ENCODE peak calls at places on chromosomes 2 and 18, in five cellular contexts. B, N, Q, F and T are unnamed samples.

GRCh38 chr2:655626-656025 is 21.6 kb downstream of the TMEM18 start:
- DNase-seq in B (peak), N (no peak), Q (peak), F (no peak), T (no peak)

GRCh38 chr2:217538719-217539118 is 464.1 kb downstream of the TNS1 start:
- DNase-seq in B (peak), N (no peak), Q (no peak), F (no peak), T (no peak)

GRCh38 chr18:40404284-40404683 is 1550.8 kb upstream of the PIK3C3 start:
- DNase-seq in B (peak), N (no peak), Q (peak), F (no peak), T (no peak)

GRCh38 chr18:79487198-79488165 is 91.8 kb downstream of the NFATC1 start:
- DNase-seq in B (no peak), N (peak), Q (no peak), F (no peak), T (no peak)

GRCh38 chr2:6412533-6413085 is 453.1 kb downstream of the CMPK2 start:
- DNase-seq in B (peak), N (no peak), Q (peak), F (no peak), T (no peak)

GRCh38 chr2:147600223-147600622 is 244.6 kb upstream of the ACVR2A start:
- DNase-seq in B (peak), N (no peak), Q (no peak), F (no peak), T (no peak)

GRCh38 chr2:73503992-73504570 is 118.4 kb downstream of the ALMS1 start:
- DNase-seq in B (peak), N (no peak), Q (no peak), F (no peak), T (no peak)

GRCh38 chr2:104820126-104820525 is 33.8 kb upstream of the POU3F3 start:
- DNase-seq in B (no peak), N (no peak), Q (no peak), F (no peak), T (no peak)

GRCh38 chr2:88503771-88504170 is 51.3 kb upstream of the FOXI3 start:
- DNase-seq in B (no peak), N (no peak), Q (no peak), F (no peak), T (no peak)

GRCh38 chr2:136286423-136286822 is 168.5 kb upstream of the CXCR4 start:
- DNase-seq in B (no peak), N (no peak), Q (no peak), F (no peak), T (no peak)

GRCh38 chr2:62089658-62090057 is 106.3 kb upstream of the B3GNT2 start:
- DNase-seq in B (peak), N (no peak), Q (no peak), F (no peak), T (no peak)

GRCh38 chr2:5915926-5916325 is 223.7 kb downstream of the SOX11 start:
- DNase-seq in B (peak), N (no peak), Q (no peak), F (peak), T (no peak)

GRCh38 chr2:66428986-66429612 is 5.8 kb upstream of the MEIS1 start:
- DNase-seq in B (peak), N (no peak), Q (peak), F (peak), T (no peak)

GRCh38 chr18:23519725-23520124 is 16.4 kb downstream of the RMC1 start:
- DNase-seq in B (no peak), N (no peak), Q (no peak), F (no peak), T (no peak)

GRCh38 chr18:54713386-54713785 is 114.9 kb upstream of the RAB27B start:
- DNase-seq in B (no peak), N (no peak), Q (no peak), F (no peak), T (no peak)
- H3K4me3 ChIP-seq in B (no peak), N (no peak), Q (no peak), F (no peak), T (no peak)

DNA sequence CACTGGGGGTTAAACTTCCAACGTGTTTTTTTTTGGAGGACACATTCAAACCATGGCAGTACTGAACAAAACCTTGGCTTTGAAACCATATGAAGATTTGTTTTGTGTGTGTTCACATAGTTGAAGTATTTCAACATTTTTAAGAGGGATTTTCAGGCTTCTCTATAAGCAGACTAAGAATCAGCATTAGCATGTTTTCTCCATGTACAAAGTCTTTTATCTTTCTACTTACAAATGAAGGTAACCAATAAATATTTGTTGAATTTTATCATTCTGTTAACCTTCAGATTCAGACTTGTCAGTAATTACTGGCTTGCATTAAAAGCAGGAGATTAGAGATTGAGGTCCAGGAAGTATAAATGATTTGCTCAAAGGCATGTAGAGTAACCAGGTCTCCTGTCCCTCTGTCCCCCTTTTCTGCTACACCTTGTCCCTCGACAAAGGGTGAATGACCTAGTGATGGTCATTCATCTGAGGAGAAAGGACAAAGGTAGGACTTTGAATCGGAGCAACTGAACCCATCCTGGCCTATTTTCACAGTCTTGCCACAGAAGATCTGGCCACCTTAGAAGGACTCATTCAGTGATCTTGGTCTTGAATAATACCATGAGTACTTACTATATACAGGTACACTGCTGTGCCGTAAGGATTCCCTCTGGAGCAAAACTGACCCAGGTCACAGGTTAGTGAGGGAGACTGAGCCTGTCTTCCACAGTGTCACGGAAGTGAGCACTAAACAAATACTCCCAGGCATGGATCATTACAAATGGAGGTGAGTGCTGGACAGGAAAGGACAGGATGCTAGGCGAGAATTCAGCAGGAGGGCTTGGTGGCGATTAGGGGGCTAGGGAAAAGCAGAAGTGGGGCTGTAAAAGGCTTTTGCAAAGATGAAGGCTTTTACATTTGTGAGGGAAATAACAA is 2.2 kb upstream of the MYCN start:
- DNase-seq in B (no peak), N (no peak), Q (no peak), F (no peak), T (no peak)
- H3K4me3 ChIP-seq in B (no peak), N (no peak), Q (no peak), F (no peak), T (no peak)

DNA sequence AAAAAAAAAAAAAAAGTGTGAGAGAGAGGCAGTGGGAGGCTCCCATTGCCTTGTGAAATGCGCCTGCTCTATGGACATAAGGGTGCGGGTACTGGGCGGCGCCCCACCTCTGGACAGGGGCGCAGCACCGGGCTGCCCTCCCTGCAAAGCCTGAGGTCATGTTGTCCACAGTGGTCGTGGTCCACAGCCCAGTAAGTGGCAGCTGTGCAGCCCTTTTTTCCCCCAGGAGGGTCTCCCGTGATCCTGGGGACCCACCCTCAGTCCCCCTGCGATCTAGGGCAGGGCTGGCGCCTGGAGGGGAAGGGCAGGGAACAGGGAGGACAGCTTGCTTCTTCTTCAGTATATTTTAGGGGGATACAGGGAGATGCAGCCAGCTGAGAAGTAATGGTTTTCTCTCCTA is 37.9 kb downstream of the LPIN1 start:
- DNase-seq in B (no peak), N (no peak), Q (no peak), F (no peak), T (no peak)
- H3K4me3 ChIP-seq in B (no peak), N (no peak), Q (no peak), F (no peak), T (no peak)

GRCh38 chr2:19426144-19426543 is 67.7 kb upstream of the OSR1 start:
- DNase-seq in B (no peak), N (no peak), Q (no peak), F (no peak), T (no peak)
- H3K4me3 ChIP-seq in B (no peak), N (no peak), Q (no peak), F (no peak), T (no peak)

GRCh38 chr2:133264951-133265949 is 303.0 kb downstream of the NCKAP5 start:
- DNase-seq in B (peak), N (peak), Q (no peak), F (no peak), T (no peak)

GRCh38 chr2:133266926-133267590 is 301.2 kb downstream of the NCKAP5 start:
- DNase-seq in B (no peak), N (no peak), Q (no peak), F (no peak), T (no peak)

GRCh38 chr2:133270550-133270949 is 297.7 kb downstream of the NCKAP5 start:
- DNase-seq in B (no peak), N (no peak), Q (no peak), F (peak), T (no peak)

GRCh38 chr2:133262888-133263287 is 305.4 kb downstream of the NCKAP5 start:
- DNase-seq in B (no peak), N (no peak), Q (no peak), F (no peak), T (no peak)

GRCh38 chr2:133266075-133266925 is 302.0 kb downstream of the NCKAP5 start:
- DNase-seq in B (peak), N (peak), Q (no peak), F (no peak), T (no peak)
- H3K4me3 ChIP-seq in B (peak), N (peak), Q (no peak), F (no peak), T (peak)

GRCh38 chr2:112836695-112837117 is at the start of gene IL1B:
- DNase-seq in B (peak), N (no peak), Q (peak), F (peak), T (peak)
- H3K4me3 ChIP-seq in B (no peak), N (no peak), Q (no peak), F (no peak), T (no peak)

GRCh38 chr2:232387451-232388171 is 9.1 kb downstream of the ALPP start:
- DNase-seq in B (no peak), N (no peak), Q (no peak), F (no peak), T (no peak)

GRCh38 chr2:232384466-232384865 is 5.9 kb downstream of the ALPP start:
- DNase-seq in B (no peak), N (no peak), Q (no peak), F (no peak), T (no peak)

GRCh38 chr2:232386740-232387450 is 8.3 kb downstream of the ALPP start:
- DNase-seq in B (peak), N (peak), Q (no peak), F (no peak), T (no peak)

GRCh38 chr2:232386490-232386739 is 7.9 kb downstream of the ALPP start:
- DNase-seq in B (no peak), N (no peak), Q (no peak), F (no peak), T (no peak)

GRCh38 chr2:232385660-232386489 is 7.3 kb downstream of the ALPP start:
- DNase-seq in B (peak), N (peak), Q (peak), F (no peak), T (peak)
- H3K4me3 ChIP-seq in B (no peak), N (no peak), Q (no peak), F (no peak), T (no peak)